ENCODE peak calls at places on chromosomes 7 and 10, in eight cellular contexts. One of them, this sample, is unnamed.

GRCh38 chr7:16778479-16778878 is 24.9 kb downstream of the TSPAN13 start:
- DNase-seq in left ventricle myocardium inferior: no peak
- DNase-seq in RWPE2: no peak
- DNase-seq in ovary: no peak
- DNase-seq in colonic mucosa: no peak
- DNase-seq in BJ: no peak
- DNase-seq in fibroblast of pulmonary artery: no peak
- DNase-seq in cardiac muscle cell: no peak
- DNase-seq in this sample: no peak

GRCh38 chr7:152056621-152057274 is 31.3 kb downstream of the GALNT11 start:
- DNase-seq in left ventricle myocardium inferior: no peak
- DNase-seq in RWPE2: no peak
- DNase-seq in ovary: no peak
- DNase-seq in colonic mucosa: no peak
- DNase-seq in BJ: no peak
- DNase-seq in fibroblast of pulmonary artery: no peak
- DNase-seq in cardiac muscle cell: no peak
- DNase-seq in this sample: no peak

GRCh38 chr7:156080046-156080445 is 267.8 kb upstream of the SHH start:
- DNase-seq in left ventricle myocardium inferior: no peak
- DNase-seq in RWPE2: no peak
- DNase-seq in ovary: no peak
- DNase-seq in colonic mucosa: no peak
- DNase-seq in BJ: no peak
- DNase-seq in fibroblast of pulmonary artery: no peak
- DNase-seq in cardiac muscle cell: no peak
- DNase-seq in this sample: no peak

GRCh38 chr7:116032886-116033285 is 2.3 kb upstream of the TFEC start:
- DNase-seq in left ventricle myocardium inferior: no peak
- DNase-seq in RWPE2: no peak
- DNase-seq in ovary: no peak
- DNase-seq in colonic mucosa: no peak
- DNase-seq in BJ: no peak
- DNase-seq in fibroblast of pulmonary artery: no peak
- DNase-seq in cardiac muscle cell: no peak
- DNase-seq in this sample: no peak

GRCh38 chr7:2011266-2012043 is 221.3 kb downstream of the MAD1L1 start:
- DNase-seq in left ventricle myocardium inferior: peak
- DNase-seq in RWPE2: peak
- DNase-seq in ovary: peak
- DNase-seq in colonic mucosa: no peak
- DNase-seq in BJ: no peak
- DNase-seq in fibroblast of pulmonary artery: no peak
- DNase-seq in cardiac muscle cell: no peak
- DNase-seq in this sample: no peak

GRCh38 chr10:598415-599170 is 90.9 kb downstream of the DIP2C start:
- DNase-seq in left ventricle myocardium inferior: no peak
- DNase-seq in RWPE2: no peak
- DNase-seq in ovary: no peak
- DNase-seq in colonic mucosa: no peak
- DNase-seq in BJ: peak
- DNase-seq in fibroblast of pulmonary artery: peak
- DNase-seq in cardiac muscle cell: peak
- DNase-seq in this sample: no peak

GRCh38 chr7:47596502-47597202 is 14.7 kb upstream of the TNS3 start:
- DNase-seq in left ventricle myocardium inferior: no peak
- DNase-seq in RWPE2: no peak
- DNase-seq in ovary: no peak
- DNase-seq in colonic mucosa: no peak
- DNase-seq in BJ: no peak
- DNase-seq in fibroblast of pulmonary artery: no peak
- DNase-seq in cardiac muscle cell: peak
- DNase-seq in this sample: peak

GRCh38 chr7:19069842-19070241 is 47.6 kb downstream of the TWIST1 start:
- DNase-seq in left ventricle myocardium inferior: no peak
- DNase-seq in RWPE2: no peak
- DNase-seq in ovary: no peak
- DNase-seq in colonic mucosa: no peak
- DNase-seq in BJ: no peak
- DNase-seq in fibroblast of pulmonary artery: peak
- DNase-seq in cardiac muscle cell: peak
- DNase-seq in this sample: no peak

GRCh38 chr7:64877714-64878610 is 25.1 kb upstream of the ZNF273 start:
- DNase-seq in left ventricle myocardium inferior: no peak
- DNase-seq in RWPE2: no peak
- DNase-seq in ovary: no peak
- DNase-seq in colonic mucosa: peak
- DNase-seq in BJ: no peak
- DNase-seq in fibroblast of pulmonary artery: no peak
- DNase-seq in cardiac muscle cell: no peak
- DNase-seq in this sample: no peak

GRCh38 chr10:104332243-104333036 is 5.8 kb downstream of the ITPRIP start:
- DNase-seq in left ventricle myocardium inferior: no peak
- DNase-seq in RWPE2: no peak
- DNase-seq in ovary: peak
- DNase-seq in colonic mucosa: no peak
- DNase-seq in BJ: no peak
- DNase-seq in fibroblast of pulmonary artery: peak
- DNase-seq in cardiac muscle cell: peak
- DNase-seq in this sample: no peak

GRCh38 chr10:89373916-89374711 is 3.7 kb upstream of the IFIT1B start:
- DNase-seq in left ventricle myocardium inferior: peak
- DNase-seq in RWPE2: no peak
- DNase-seq in ovary: peak
- DNase-seq in colonic mucosa: peak
- DNase-seq in BJ: peak
- DNase-seq in fibroblast of pulmonary artery: peak
- DNase-seq in cardiac muscle cell: peak
- DNase-seq in this sample: peak

GRCh38 chr7:107025449-107026103 is 18.9 kb upstream of the PRKAR2B start:
- DNase-seq in left ventricle myocardium inferior: no peak
- DNase-seq in RWPE2: no peak
- DNase-seq in ovary: no peak
- DNase-seq in colonic mucosa: no peak
- DNase-seq in BJ: no peak
- DNase-seq in fibroblast of pulmonary artery: peak
- DNase-seq in cardiac muscle cell: peak
- DNase-seq in this sample: no peak

GRCh38 chr10:114489521-114490310 is 85.4 kb upstream of the AFAP1L2 start:
- DNase-seq in left ventricle myocardium inferior: no peak
- DNase-seq in RWPE2: no peak
- DNase-seq in ovary: no peak
- DNase-seq in colonic mucosa: no peak
- DNase-seq in BJ: no peak
- DNase-seq in fibroblast of pulmonary artery: no peak
- DNase-seq in cardiac muscle cell: no peak
- DNase-seq in this sample: no peak

GRCh38 chr7:27242046-27242579 is 489 bp upstream of the EVX1 start:
- DNase-seq in left ventricle myocardium inferior: no peak
- DNase-seq in RWPE2: no peak
- DNase-seq in ovary: no peak
- DNase-seq in colonic mucosa: no peak
- DNase-seq in BJ: no peak
- DNase-seq in fibroblast of pulmonary artery: no peak
- DNase-seq in cardiac muscle cell: no peak
- DNase-seq in this sample: no peak
- TF ChIP-seq CTCF in left ventricle myocardium inferior: no peak
- TF ChIP-seq CTCF in RWPE2: no peak
- TF ChIP-seq CTCF in ovary: no peak
- TF ChIP-seq CTCF in colonic mucosa: no peak
- TF ChIP-seq CTCF in BJ: no peak
- TF ChIP-seq CTCF in fibroblast of pulmonary artery: no peak
- TF ChIP-seq CTCF in cardiac muscle cell: no peak
- TF ChIP-seq CTCF in this sample: no peak

GRCh38 chr10:120805014-120805805 is 46.0 kb upstream of the WDR11 start:
- DNase-seq in left ventricle myocardium inferior: no peak
- DNase-seq in RWPE2: no peak
- DNase-seq in ovary: no peak
- DNase-seq in colonic mucosa: no peak
- DNase-seq in BJ: no peak
- DNase-seq in fibroblast of pulmonary artery: no peak
- DNase-seq in cardiac muscle cell: no peak
- DNase-seq in this sample: no peak
- TF ChIP-seq CTCF in left ventricle myocardium inferior: no peak
- TF ChIP-seq CTCF in RWPE2: no peak
- TF ChIP-seq CTCF in ovary: no peak
- TF ChIP-seq CTCF in colonic mucosa: no peak
- TF ChIP-seq CTCF in BJ: no peak
- TF ChIP-seq CTCF in fibroblast of pulmonary artery: no peak
- TF ChIP-seq CTCF in cardiac muscle cell: no peak
- TF ChIP-seq CTCF in this sample: no peak

DNA sequence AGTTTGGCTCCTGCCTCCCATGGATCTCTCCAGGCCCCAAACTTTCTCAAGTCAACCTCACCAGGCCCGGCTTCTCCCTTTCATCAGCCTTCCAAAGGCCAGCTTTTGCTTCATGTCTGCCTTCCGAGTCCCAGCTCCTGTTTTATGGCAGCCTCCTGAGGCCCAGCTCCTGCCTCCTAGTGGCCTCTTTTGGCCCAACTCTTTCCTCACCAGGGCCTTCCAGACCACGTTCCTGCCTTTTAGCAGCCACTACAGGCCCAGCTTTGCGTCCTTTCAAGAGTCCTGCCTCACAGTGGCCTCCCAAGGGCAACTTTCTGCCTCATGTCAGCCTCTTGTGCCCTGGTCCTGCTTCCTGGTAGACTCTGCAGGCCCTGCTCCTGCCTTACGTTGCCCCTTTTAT is 15.3 kb upstream of the TMEM248 start:
- DNase-seq in left ventricle myocardium inferior: no peak
- DNase-seq in RWPE2: no peak
- DNase-seq in ovary: no peak
- DNase-seq in colonic mucosa: no peak
- DNase-seq in BJ: no peak
- DNase-seq in fibroblast of pulmonary artery: no peak
- DNase-seq in cardiac muscle cell: no peak
- DNase-seq in this sample: no peak
- TF ChIP-seq CTCF in left ventricle myocardium inferior: no peak
- TF ChIP-seq CTCF in RWPE2: no peak
- TF ChIP-seq CTCF in ovary: no peak
- TF ChIP-seq CTCF in colonic mucosa: no peak
- TF ChIP-seq CTCF in BJ: peak
- TF ChIP-seq CTCF in fibroblast of pulmonary artery: peak
- TF ChIP-seq CTCF in cardiac muscle cell: peak
- TF ChIP-seq CTCF in this sample: no peak

DNA sequence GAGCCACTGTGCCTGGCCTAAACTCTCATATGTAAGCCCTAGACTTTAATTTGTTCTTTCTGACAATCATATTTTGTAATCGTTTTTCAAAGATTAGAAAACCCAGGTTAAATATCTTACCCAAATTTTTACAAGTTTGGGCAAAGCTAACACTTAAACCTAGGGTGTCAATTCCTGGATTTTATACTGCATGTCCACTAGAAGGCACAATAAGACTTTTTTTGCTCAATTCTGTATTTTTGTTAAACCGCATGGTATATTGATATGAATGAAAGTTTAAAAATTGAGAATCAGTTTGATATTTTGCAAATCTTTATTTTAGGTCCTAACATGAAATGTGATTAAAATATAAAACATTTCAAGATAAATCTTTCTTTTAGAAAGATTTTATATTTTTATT is 29.3 kb downstream of the DYNC2I1 start:
- DNase-seq in left ventricle myocardium inferior: no peak
- DNase-seq in RWPE2: no peak
- DNase-seq in ovary: no peak
- DNase-seq in colonic mucosa: no peak
- DNase-seq in BJ: no peak
- DNase-seq in fibroblast of pulmonary artery: peak
- DNase-seq in cardiac muscle cell: peak
- DNase-seq in this sample: no peak
- TF ChIP-seq CTCF in left ventricle myocardium inferior: peak
- TF ChIP-seq CTCF in RWPE2: peak
- TF ChIP-seq CTCF in ovary: peak
- TF ChIP-seq CTCF in colonic mucosa: no peak
- TF ChIP-seq CTCF in BJ: peak
- TF ChIP-seq CTCF in fibroblast of pulmonary artery: peak
- TF ChIP-seq CTCF in cardiac muscle cell: no peak
- TF ChIP-seq CTCF in this sample: peak

GRCh38 chr10:46035923-46036849 is 5.8 kb upstream of the NCOA4 start:
- DNase-seq in left ventricle myocardium inferior: no peak
- DNase-seq in RWPE2: no peak
- DNase-seq in ovary: peak
- DNase-seq in colonic mucosa: no peak
- DNase-seq in BJ: no peak
- DNase-seq in fibroblast of pulmonary artery: no peak
- DNase-seq in cardiac muscle cell: no peak
- DNase-seq in this sample: no peak
- TF ChIP-seq CTCF in left ventricle myocardium inferior: no peak
- TF ChIP-seq CTCF in RWPE2: no peak
- TF ChIP-seq CTCF in ovary: no peak
- TF ChIP-seq CTCF in colonic mucosa: no peak
- TF ChIP-seq CTCF in BJ: no peak
- TF ChIP-seq CTCF in fibroblast of pulmonary artery: peak
- TF ChIP-seq CTCF in cardiac muscle cell: no peak
- TF ChIP-seq CTCF in this sample: no peak

GRCh38 chr7:123581162-123581459 is 20.5 kb upstream of the ASB15 start:
- DNase-seq in left ventricle myocardium inferior: no peak
- DNase-seq in RWPE2: no peak
- DNase-seq in ovary: no peak
- DNase-seq in colonic mucosa: no peak
- DNase-seq in BJ: no peak
- DNase-seq in fibroblast of pulmonary artery: no peak
- DNase-seq in cardiac muscle cell: no peak
- DNase-seq in this sample: no peak
- TF ChIP-seq CTCF in left ventricle myocardium inferior: peak
- TF ChIP-seq CTCF in RWPE2: peak
- TF ChIP-seq CTCF in ovary: no peak
- TF ChIP-seq CTCF in colonic mucosa: peak
- TF ChIP-seq CTCF in BJ: no peak
- TF ChIP-seq CTCF in fibroblast of pulmonary artery: no peak
- TF ChIP-seq CTCF in cardiac muscle cell: no peak
- TF ChIP-seq CTCF in this sample: peak

GRCh38 chr10:131875501-131875900 is 25.3 kb upstream of the PPP2R2D start:
- DNase-seq in left ventricle myocardium inferior: no peak
- DNase-seq in RWPE2: no peak
- DNase-seq in ovary: no peak
- DNase-seq in colonic mucosa: no peak
- DNase-seq in BJ: no peak
- DNase-seq in fibroblast of pulmonary artery: no peak
- DNase-seq in cardiac muscle cell: no peak
- DNase-seq in this sample: no peak
- TF ChIP-seq CTCF in left ventricle myocardium inferior: no peak
- TF ChIP-seq CTCF in RWPE2: no peak
- TF ChIP-seq CTCF in ovary: no peak
- TF ChIP-seq CTCF in colonic mucosa: no peak
- TF ChIP-seq CTCF in BJ: no peak
- TF ChIP-seq CTCF in fibroblast of pulmonary artery: no peak
- TF ChIP-seq CTCF in cardiac muscle cell: no peak
- TF ChIP-seq CTCF in this sample: no peak

GRCh38 chr10:31596765-31597164 is 277.7 kb downstream of the ZEB1 start:
- DNase-seq in left ventricle myocardium inferior: no peak
- DNase-seq in RWPE2: no peak
- DNase-seq in ovary: no peak
- DNase-seq in colonic mucosa: no peak
- DNase-seq in BJ: no peak
- DNase-seq in fibroblast of pulmonary artery: no peak
- DNase-seq in cardiac muscle cell: no peak
- DNase-seq in this sample: no peak
- TF ChIP-seq CTCF in left ventricle myocardium inferior: no peak
- TF ChIP-seq CTCF in RWPE2: no peak
- TF ChIP-seq CTCF in ovary: no peak
- TF ChIP-seq CTCF in colonic mucosa: no peak
- TF ChIP-seq CTCF in BJ: no peak
- TF ChIP-seq CTCF in fibroblast of pulmonary artery: no peak
- TF ChIP-seq CTCF in cardiac muscle cell: no peak
- TF ChIP-seq CTCF in this sample: no peak

This sample was measured in dorsolateral prefrontal cortex.